ENCODE peak calls at places on chromosomes 1 and 21, in seven cellular contexts. R is endothelial cell, V is cardiac fibroblast, D is BJ, L is epithelial cell of esophagus, K is astrocyte of the spinal cord, H is fibroblast of the aortic adventitia. T is an unnamed sample.

GRCh38 chr1:228272331-228272791 is 64.5 kb downstream of the OBSCN start:
- DNase-seq in R (no peak), V (no peak), D (no peak), L (no peak), K (no peak), H (no peak), T (no peak)

GRCh38 chr1:7827134-7827955 is 25.5 kb downstream of the UTS2 start:
- DNase-seq in R (peak), V (no peak), D (no peak), L (no peak), K (no peak), H (no peak), T (no peak)

GRCh38 chr1:116489231-116489697 is 81.6 kb downstream of the CD58 start:
- DNase-seq in R (no peak), V (peak), D (no peak), L (peak), K (no peak), H (no peak), T (no peak)

GRCh38 chr1:228045871-228046270 is 36.6 kb upstream of the ARF1 start:
- DNase-seq in R (no peak), V (no peak), D (no peak), L (no peak), K (no peak), H (no peak), T (no peak)

GRCh38 chr1:40634901-40635655 is 30.4 kb downstream of the RIMS3 start:
- DNase-seq in R (no peak), V (peak), D (no peak), L (peak), K (peak), H (peak), T (no peak)

GRCh38 chr1:228891134-228892034 is 156.1 kb downstream of the RHOU start:
- DNase-seq in R (no peak), V (no peak), D (peak), L (no peak), K (no peak), H (no peak), T (no peak)

GRCh38 chr21:45550552-45551210 is 8.4 kb upstream of the SLC19A1 start:
- DNase-seq in R (no peak), V (no peak), D (no peak), L (no peak), K (no peak), H (no peak), T (no peak)

GRCh38 chr1:233237623-233238022 is 57.9 kb downstream of the PCNX2 start:
- DNase-seq in R (no peak), V (no peak), D (no peak), L (no peak), K (no peak), H (peak), T (no peak)

GRCh38 chr1:89176971-89177370 is 1.2 kb upstream of the GBP7 start:
- DNase-seq in R (no peak), V (no peak), D (no peak), L (no peak), K (no peak), H (no peak), T (no peak)

GRCh38 chr1:39196244-39197215 is 8.0 kb upstream of the MACF1 start:
- DNase-seq in R (no peak), V (peak), D (peak), L (no peak), K (peak), H (peak), T (no peak)

GRCh38 chr1:52574594-52574993 is 21.7 kb upstream of the TUT4 start:
- DNase-seq in R (no peak), V (peak), D (peak), L (peak), K (peak), H (peak), T (peak)

GRCh38 chr1:185646202-185646683 is 87.9 kb upstream of the HMCN1 start:
- DNase-seq in R (peak), V (peak), D (peak), L (peak), K (peak), H (peak), T (peak)

GRCh38 chr1:6086358-6086757 is 40.7 kb downstream of the KCNAB2 start:
- DNase-seq in R (no peak), V (no peak), D (no peak), L (no peak), K (no peak), H (no peak), T (no peak)

GRCh38 chr21:44533891-44534627 is 5.9 kb downstream of the KRTAP10-1 start:
- DNase-seq in R (no peak), V (no peak), D (no peak), L (no peak), K (no peak), H (no peak), T (no peak)

GRCh38 chr1:105793541-105794146 is 1262.8 kb upstream of the PRMT6 start:
- DNase-seq in R (peak), V (peak), D (no peak), L (peak), K (peak), H (no peak), T (no peak)

GRCh38 chr1:155207578-155208405 is at the start of gene THBS3:
- DNase-seq in R (no peak), V (no peak), D (no peak), L (no peak), K (peak), H (peak), T (no peak)

GRCh38 chr1:218479436-218480115 is 134.4 kb downstream of the TGFB2 start:
- DNase-seq in R (no peak), V (peak), D (peak), L (peak), K (peak), H (peak), T (peak)

GRCh38 chr1:32372149-32372756 is 9.9 kb downstream of the TSSK3 start:
- DNase-seq in R (no peak), V (no peak), D (no peak), L (no peak), K (no peak), H (no peak), T (no peak)

GRCh38 chr1:38041941-38042834 is 4.4 kb downstream of the POU3F1 start:
- DNase-seq in R (no peak), V (no peak), D (no peak), L (no peak), K (no peak), H (no peak), T (no peak)

GRCh38 chr1:61853545-61853944 is 111.3 kb downstream of the PATJ start:
- DNase-seq in R (no peak), V (peak), D (no peak), L (no peak), K (peak), H (peak), T (peak)

GRCh38 chr21:46078322-46078981 is 19.5 kb upstream of the COL6A2 start:
- DNase-seq in R (no peak), V (no peak), D (no peak), L (no peak), K (peak), H (peak), T (no peak)

GRCh38 chr1:6025269-6026094 is 20.2 kb upstream of the KCNAB2 start:
- DNase-seq in R (no peak), V (no peak), D (no peak), L (peak), K (no peak), H (no peak), T (no peak)

GRCh38 chr1:1627842-1628655 is 3.9 kb upstream of the MMP23B start:
- DNase-seq in R (no peak), V (no peak), D (no peak), L (no peak), K (no peak), H (no peak), T (no peak)

GRCh38 chr21:33642896-33643657 is 776 bp downstream of the ITSN1 start:
- DNase-seq in R (no peak), V (peak), D (no peak), L (peak), K (no peak), H (peak), T (no peak)

GRCh38 chr1:58396150-58396549 is 150.4 kb downstream of the OMA1 start:
- DNase-seq in R (no peak), V (no peak), D (no peak), L (no peak), K (no peak), H (no peak), T (no peak)

GRCh38 chr1:183349201-183349711 is 68.9 kb downstream of the NMNAT2 start:
- DNase-seq in R (no peak), V (peak), D (peak), L (peak), K (peak), H (peak), T (peak)

GRCh38 chr1:7235871-7236472 is 450.7 kb downstream of the CAMTA1 start:
- DNase-seq in R (no peak), V (no peak), D (no peak), L (no peak), K (no peak), H (no peak), T (no peak)

GRCh38 chr1:150268706-150269403 is at the start of gene APH1A:
- DNase-seq in R (peak), V (peak), D (peak), L (peak), K (peak), H (peak), T (peak)

GRCh38 chr1:204286841-204287387 is 72.8 kb downstream of the PLEKHA6 start:
- DNase-seq in R (no peak), V (no peak), D (no peak), L (no peak), K (no peak), H (no peak), T (no peak)

GRCh38 chr1:208093754-208094719 is 150.1 kb downstream of the PLXNA2 start:
- DNase-seq in R (peak), V (peak), D (peak), L (peak), K (peak), H (peak), T (no peak)

GRCh38 chr1:143698016-143698415 is 273.8 kb downstream of the FAM72C start:
- DNase-seq in R (peak), V (peak), D (no peak), L (peak), K (no peak), H (peak), T (no peak)

GRCh38 chr1:53359225-53359933 is 31.5 kb upstream of the LRP8 start:
- DNase-seq in R (no peak), V (no peak), D (no peak), L (no peak), K (no peak), H (no peak), T (no peak)

GRCh38 chr1:25813734-25814471 is 5.9 kb upstream of the MTFR1L start:
- DNase-seq in R (no peak), V (no peak), D (no peak), L (no peak), K (no peak), H (no peak), T (no peak)
- TF ChIP-seq CTCF in R (no peak), V (no peak), D (no peak), L (no peak), K (no peak), H (no peak), T (peak)

GRCh38 chr1:65467536-65467935 is 47.1 kb downstream of the LEPR start:
- DNase-seq in R (no peak), V (peak), D (no peak), L (peak), K (peak), H (no peak), T (no peak)
- TF ChIP-seq CTCF in R (no peak), V (no peak), D (no peak), L (no peak), K (no peak), H (no peak), T (no peak)

GRCh38 chr1:78060857-78061563 is 15.2 kb downstream of the GIPC2 start:
- DNase-seq in R (no peak), V (no peak), D (no peak), L (peak), K (peak), H (no peak), T (no peak)
- TF ChIP-seq CTCF in R (peak), V (no peak), D (no peak), L (peak), K (no peak), H (no peak), T (no peak)

GRCh38 chr1:235054961-235055360 is 73.7 kb downstream of the TOMM20 start:
- DNase-seq in R (no peak), V (no peak), D (no peak), L (no peak), K (no peak), H (no peak), T (no peak)

GRCh38 chr1:235058695-235059094 is 69.9 kb downstream of the TOMM20 start:
- DNase-seq in R (no peak), V (no peak), D (no peak), L (no peak), K (no peak), H (no peak), T (no peak)

GRCh38 chr1:235057385-235058306 is 71.0 kb downstream of the TOMM20 start:
- DNase-seq in R (no peak), V (no peak), D (no peak), L (no peak), K (no peak), H (no peak), T (no peak)

GRCh38 chr1:235059221-235059620 is 69.4 kb downstream of the TOMM20 start:
- DNase-seq in R (no peak), V (no peak), D (no peak), L (no peak), K (no peak), H (no peak), T (no peak)

DNA sequence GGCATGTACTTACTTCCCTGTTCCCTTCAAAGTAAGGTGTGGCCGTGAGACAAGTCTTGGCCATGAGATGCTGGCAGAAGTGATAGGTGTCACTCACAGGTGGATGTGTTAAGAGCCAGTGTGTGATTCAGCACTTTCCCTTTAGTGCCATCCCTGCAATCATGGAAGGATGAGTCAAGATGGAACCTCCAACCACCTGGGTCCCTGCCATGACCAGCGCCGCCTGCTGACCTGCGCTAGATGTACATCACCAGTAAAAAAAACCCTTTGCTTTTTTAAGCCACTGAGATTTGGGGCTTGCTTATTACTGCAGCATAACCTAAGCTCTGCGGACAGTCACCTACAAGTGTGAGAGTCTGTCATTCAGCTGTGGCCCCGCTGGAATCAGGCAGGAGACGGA is 71.7 kb downstream of the TOMM20 start:
- DNase-seq in R (no peak), V (no peak), D (no peak), L (peak), K (no peak), H (no peak), T (no peak)
- TF ChIP-seq CTCF in R (no peak), V (no peak), D (no peak), L (peak), K (no peak), H (no peak), T (no peak)

DNA sequence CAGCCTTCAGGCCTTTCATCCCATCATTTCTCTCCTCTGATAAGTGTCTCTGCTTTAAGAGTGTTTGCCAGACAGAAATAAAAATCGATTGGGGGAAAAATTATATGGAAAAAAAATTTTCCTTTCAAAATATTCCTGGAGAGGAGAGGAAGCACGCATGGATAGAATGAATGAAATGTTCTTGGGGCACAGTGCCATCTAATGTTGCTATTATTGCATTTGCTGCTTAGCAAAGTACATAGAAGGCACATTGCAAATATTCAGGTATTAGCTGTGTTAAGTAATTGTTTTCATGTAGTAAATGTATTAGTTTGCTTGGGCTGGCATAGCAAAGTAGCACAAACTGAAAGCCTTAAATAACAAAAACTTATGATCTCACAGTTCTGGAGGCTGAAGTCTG is 18.1 kb downstream of the B3GALT5 start:
- DNase-seq in R (no peak), V (no peak), D (no peak), L (no peak), K (peak), H (peak), T (no peak)
- TF ChIP-seq CTCF in R (no peak), V (no peak), D (no peak), L (no peak), K (no peak), H (no peak), T (no peak)

DNA sequence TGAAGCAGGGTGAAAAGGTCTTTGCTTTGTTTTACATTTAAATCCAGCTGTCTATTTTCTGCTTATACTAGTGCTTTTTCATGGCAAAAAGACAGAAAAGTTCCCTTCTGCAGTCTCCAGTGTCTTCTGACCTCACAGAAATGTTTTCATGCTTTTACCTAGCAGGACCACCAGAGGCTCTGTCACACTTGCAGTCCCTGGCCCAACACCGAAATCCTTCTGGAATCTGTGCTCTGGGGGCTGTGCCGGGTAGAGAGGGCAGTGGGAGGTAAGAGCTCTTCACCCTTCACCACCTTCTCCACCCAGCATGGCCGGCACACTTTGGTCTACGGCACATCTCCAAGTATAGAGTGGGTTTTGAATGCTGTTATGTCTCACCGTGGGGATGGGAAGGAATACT is 20.8 kb downstream of the GNAT2 start:
- DNase-seq in R (peak), V (no peak), D (no peak), L (no peak), K (no peak), H (no peak), T (no peak)
- TF ChIP-seq CTCF in R (peak), V (no peak), D (no peak), L (no peak), K (peak), H (peak), T (peak)

GRCh38 chr21:39096754-39097153 is 86.5 kb downstream of the PSMG1 start:
- DNase-seq in R (no peak), V (no peak), D (no peak), L (no peak), K (no peak), H (no peak), T (no peak)
- TF ChIP-seq CTCF in R (no peak), V (peak), D (no peak), L (no peak), K (peak), H (no peak), T (no peak)

GRCh38 chr21:26834181-26834945 is 10.8 kb downstream of the ADAMTS1 start:
- DNase-seq in R (no peak), V (peak), D (no peak), L (peak), K (no peak), H (peak), T (no peak)
- TF ChIP-seq CTCF in R (peak), V (peak), D (peak), L (peak), K (peak), H (peak), T (peak)

GRCh38 chr1:47545912-47546483 is 108.2 kb downstream of the FOXD2 start:
- DNase-seq in R (no peak), V (no peak), D (no peak), L (no peak), K (no peak), H (no peak), T (no peak)
- TF ChIP-seq CTCF in R (no peak), V (no peak), D (no peak), L (peak), K (no peak), H (no peak), T (no peak)

GRCh38 chr1:10975567-10976326 is 36.7 kb upstream of the TARDBP start:
- DNase-seq in R (no peak), V (peak), D (peak), L (peak), K (peak), H (peak), T (peak)

GRCh38 chr1:10980841-10981727 is 31.4 kb upstream of the TARDBP start:
- DNase-seq in R (no peak), V (peak), D (peak), L (no peak), K (no peak), H (peak), T (peak)

GRCh38 chr1:10978719-10979118 is 33.7 kb upstream of the TARDBP start:
- DNase-seq in R (no peak), V (no peak), D (no peak), L (no peak), K (no peak), H (no peak), T (no peak)

GRCh38 chr1:10979483-10979920 is 33.0 kb upstream of the TARDBP start:
- DNase-seq in R (no peak), V (no peak), D (no peak), L (peak), K (no peak), H (peak), T (no peak)

GRCh38 chr1:10980094-10980577 is 32.3 kb upstream of the TARDBP start:
- DNase-seq in R (peak), V (peak), D (no peak), L (peak), K (peak), H (peak), T (peak)
- TF ChIP-seq CTCF in R (no peak), V (peak), D (peak), L (peak), K (peak), H (peak), T (peak)

T was measured in AG09309.